ENCODE peak calls at places on chromosome 11, in nine cellular contexts. One of them, this sample, is unnamed. For H3K4me1, the result is how much of the 10 kb centered on the place peaks cover.

GRCh38 chr11:21411597-21411996 is 742.2 kb downstream of the NELL1 start:
- DNase-seq in A549: no peak
- DNase-seq in CD8-positive, alpha-beta memory T cell: no peak
- DNase-seq in psoas muscle: no peak
- DNase-seq in fibroblast of lung: no peak
- DNase-seq in uterus: no peak
- DNase-seq in ovary: no peak
- DNase-seq in Peyer's patch: no peak
- DNase-seq in cardiac muscle cell: no peak
- DNase-seq in this sample: no peak

GRCh38 chr11:96102664-96103068 is 178.8 kb upstream of the MTMR2 start:
- DNase-seq in cardiac muscle cell: peak
- DNase-seq in CD8-positive, alpha-beta memory T cell: no peak
- DNase-seq in A549: no peak
- DNase-seq in fibroblast of lung: peak
- DNase-seq in uterus: no peak
- DNase-seq in Peyer's patch: no peak
- DNase-seq in psoas muscle: no peak
- DNase-seq in ovary: no peak
- DNase-seq in this sample: no peak

GRCh38 chr11:73190557-73190885 is 27.6 kb upstream of the P2RY2 start:
- DNase-seq in Peyer's patch: peak
- DNase-seq in ovary: no peak
- DNase-seq in CD8-positive, alpha-beta memory T cell: no peak
- DNase-seq in cardiac muscle cell: no peak
- DNase-seq in uterus: no peak
- DNase-seq in psoas muscle: no peak
- DNase-seq in fibroblast of lung: no peak
- DNase-seq in A549: no peak
- DNase-seq in this sample: no peak

GRCh38 chr11:70505331-70505731 is 107.0 kb downstream of the CTTN start:
- DNase-seq in psoas muscle: no peak
- DNase-seq in cardiac muscle cell: no peak
- DNase-seq in uterus: no peak
- DNase-seq in CD8-positive, alpha-beta memory T cell: no peak
- DNase-seq in A549: no peak
- DNase-seq in ovary: peak
- DNase-seq in Peyer's patch: no peak
- DNase-seq in fibroblast of lung: no peak
- DNase-seq in this sample: peak

GRCh38 chr11:22359295-22359694 is 21.1 kb downstream of the SLC17A6 start:
- DNase-seq in fibroblast of lung: no peak
- DNase-seq in cardiac muscle cell: no peak
- DNase-seq in uterus: no peak
- DNase-seq in ovary: no peak
- DNase-seq in psoas muscle: no peak
- DNase-seq in Peyer's patch: no peak
- DNase-seq in CD8-positive, alpha-beta memory T cell: no peak
- DNase-seq in A549: no peak
- DNase-seq in this sample: no peak

GRCh38 chr11:132874638-132875037 is 657.7 kb downstream of the OPCML start:
- DNase-seq in psoas muscle: no peak
- DNase-seq in Peyer's patch: no peak
- DNase-seq in CD8-positive, alpha-beta memory T cell: no peak
- DNase-seq in cardiac muscle cell: peak
- DNase-seq in fibroblast of lung: peak
- DNase-seq in ovary: no peak
- DNase-seq in uterus: no peak
- DNase-seq in A549: no peak
- DNase-seq in this sample: no peak

GRCh38 chr11:64444838-64445441 is 86.0 kb downstream of the RPS6KA4 start:
- DNase-seq in psoas muscle: no peak
- DNase-seq in fibroblast of lung: peak
- DNase-seq in A549: peak
- DNase-seq in CD8-positive, alpha-beta memory T cell: no peak
- DNase-seq in Peyer's patch: no peak
- DNase-seq in cardiac muscle cell: peak
- DNase-seq in uterus: no peak
- DNase-seq in ovary: no peak
- DNase-seq in this sample: no peak

GRCh38 chr11:41659990-41660389 is 200.5 kb upstream of the LRRC4C start:
- DNase-seq in Peyer's patch: no peak
- DNase-seq in fibroblast of lung: peak
- DNase-seq in uterus: no peak
- DNase-seq in ovary: no peak
- DNase-seq in psoas muscle: no peak
- DNase-seq in A549: no peak
- DNase-seq in CD8-positive, alpha-beta memory T cell: no peak
- DNase-seq in cardiac muscle cell: no peak
- DNase-seq in this sample: no peak

GRCh38 chr11:45182902-45183301 is 36.5 kb downstream of the PRDM11 start:
- DNase-seq in CD8-positive, alpha-beta memory T cell: no peak
- DNase-seq in cardiac muscle cell: peak
- DNase-seq in ovary: no peak
- DNase-seq in A549: peak
- DNase-seq in psoas muscle: no peak
- DNase-seq in Peyer's patch: peak
- DNase-seq in uterus: peak
- DNase-seq in fibroblast of lung: no peak
- DNase-seq in this sample: no peak

GRCh38 chr11:57471496-57471895 is 11.2 kb downstream of the RTN4RL2 start:
- DNase-seq in psoas muscle: no peak
- DNase-seq in CD8-positive, alpha-beta memory T cell: no peak
- DNase-seq in uterus: no peak
- DNase-seq in A549: no peak
- DNase-seq in fibroblast of lung: no peak
- DNase-seq in ovary: no peak
- DNase-seq in cardiac muscle cell: no peak
- DNase-seq in Peyer's patch: no peak
- DNase-seq in this sample: no peak

GRCh38 chr11:125923012-125923579 is 18.8 kb downstream of the DDX25 start:
- DNase-seq in uterus: peak
- DNase-seq in Peyer's patch: peak
- DNase-seq in A549: peak
- DNase-seq in CD8-positive, alpha-beta memory T cell: peak
- DNase-seq in fibroblast of lung: peak
- DNase-seq in cardiac muscle cell: peak
- DNase-seq in psoas muscle: peak
- DNase-seq in ovary: peak
- DNase-seq in this sample: peak

GRCh38 chr11:97990162-97990920 is 1030.4 kb upstream of the CNTN5 start:
- DNase-seq in uterus: no peak
- DNase-seq in A549: no peak
- DNase-seq in fibroblast of lung: peak
- DNase-seq in Peyer's patch: no peak
- DNase-seq in psoas muscle: no peak
- DNase-seq in CD8-positive, alpha-beta memory T cell: no peak
- DNase-seq in ovary: no peak
- DNase-seq in cardiac muscle cell: peak
- DNase-seq in this sample: no peak

GRCh38 chr11:22920939-22921565 is 60.8 kb upstream of the CCDC179 start:
- DNase-seq in A549: peak
- DNase-seq in CD8-positive, alpha-beta memory T cell: no peak
- DNase-seq in fibroblast of lung: peak
- DNase-seq in Peyer's patch: no peak
- DNase-seq in psoas muscle: no peak
- DNase-seq in ovary: no peak
- DNase-seq in uterus: no peak
- DNase-seq in cardiac muscle cell: peak
- DNase-seq in this sample: no peak

GRCh38 chr11:75722669-75723042 is 5.0 kb downstream of the MOGAT2 start:
- DNase-seq in A549: no peak
- DNase-seq in uterus: no peak
- DNase-seq in ovary: no peak
- DNase-seq in psoas muscle: no peak
- DNase-seq in Peyer's patch: no peak
- DNase-seq in fibroblast of lung: no peak
- DNase-seq in CD8-positive, alpha-beta memory T cell: no peak
- DNase-seq in cardiac muscle cell: no peak
- DNase-seq in this sample: no peak

GRCh38 chr11:48034926-48035876 is 54.8 kb downstream of the PTPRJ start:
- DNase-seq in Peyer's patch: no peak
- DNase-seq in A549: no peak
- DNase-seq in fibroblast of lung: peak
- DNase-seq in cardiac muscle cell: peak
- DNase-seq in CD8-positive, alpha-beta memory T cell: no peak
- DNase-seq in psoas muscle: peak
- DNase-seq in uterus: peak
- DNase-seq in ovary: no peak
- DNase-seq in this sample: peak

GRCh38 chr11:26477406-26477805 is 94.7 kb downstream of the MUC15 start:
- DNase-seq in cardiac muscle cell: no peak
- DNase-seq in ovary: no peak
- DNase-seq in fibroblast of lung: no peak
- DNase-seq in A549: no peak
- DNase-seq in psoas muscle: no peak
- DNase-seq in CD8-positive, alpha-beta memory T cell: no peak
- DNase-seq in Peyer's patch: no peak
- DNase-seq in uterus: no peak
- DNase-seq in this sample: no peak

GRCh38 chr11:66665369-66665768 is 12.3 kb downstream of the RBM4B start:
- DNase-seq in uterus: no peak
- DNase-seq in ovary: no peak
- DNase-seq in CD8-positive, alpha-beta memory T cell: no peak
- DNase-seq in A549: no peak
- DNase-seq in cardiac muscle cell: no peak
- DNase-seq in Peyer's patch: no peak
- DNase-seq in fibroblast of lung: no peak
- DNase-seq in psoas muscle: no peak
- DNase-seq in this sample: no peak

GRCh38 chr11:31050061-31050790 is 319.3 kb downstream of the DCDC1 start:
- DNase-seq in A549: no peak
- DNase-seq in uterus: no peak
- DNase-seq in psoas muscle: no peak
- DNase-seq in Peyer's patch: no peak
- DNase-seq in ovary: no peak
- DNase-seq in cardiac muscle cell: no peak
- DNase-seq in fibroblast of lung: no peak
- DNase-seq in CD8-positive, alpha-beta memory T cell: no peak
- DNase-seq in this sample: no peak

GRCh38 chr11:34333787-34334186 is 24.0 kb downstream of the ABTB2 start:
- DNase-seq in fibroblast of lung: no peak
- DNase-seq in CD8-positive, alpha-beta memory T cell: no peak
- DNase-seq in cardiac muscle cell: no peak
- DNase-seq in uterus: no peak
- DNase-seq in ovary: no peak
- DNase-seq in Peyer's patch: no peak
- DNase-seq in A549: no peak
- DNase-seq in psoas muscle: no peak
- DNase-seq in this sample: no peak
- H3K4me3 ChIP-seq in fibroblast of lung: no peak
- H3K4me3 ChIP-seq in CD8-positive, alpha-beta memory T cell: no peak
- H3K4me3 ChIP-seq in cardiac muscle cell: no peak
- H3K4me3 ChIP-seq in uterus: no peak
- H3K4me3 ChIP-seq in ovary: no peak
- H3K4me3 ChIP-seq in Peyer's patch: no peak
- H3K4me3 ChIP-seq in A549: no peak
- H3K4me3 ChIP-seq in psoas muscle: no peak
- H3K4me3 ChIP-seq in this sample: no peak

DNA sequence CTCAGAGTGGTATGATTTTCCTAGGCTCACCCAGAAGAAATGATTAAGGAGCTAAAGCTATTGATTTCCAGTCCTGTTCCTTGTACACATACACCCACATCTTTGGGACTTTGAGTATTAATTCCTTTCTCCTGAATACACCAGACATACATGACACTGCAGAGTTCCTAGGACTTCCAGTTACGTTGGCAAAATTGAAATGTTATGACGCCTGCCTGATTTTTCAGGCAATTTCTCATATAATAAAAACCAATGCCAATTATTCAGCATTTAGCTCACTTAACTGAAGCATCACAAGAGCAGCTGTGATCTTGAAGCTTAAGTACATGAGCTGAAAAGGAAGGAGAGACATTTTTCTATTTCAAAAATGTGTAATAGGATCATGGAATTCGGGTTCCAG is 4.5 kb downstream of the CLMP start:
- DNase-seq in fibroblast of lung: no peak
- DNase-seq in uterus: no peak
- DNase-seq in Peyer's patch: no peak
- DNase-seq in cardiac muscle cell: no peak
- DNase-seq in psoas muscle: no peak
- DNase-seq in ovary: no peak
- DNase-seq in A549: no peak
- DNase-seq in CD8-positive, alpha-beta memory T cell: no peak
- DNase-seq in this sample: no peak
- H3K4me1 ChIP-seq in fibroblast of lung: under half
- H3K4me1 ChIP-seq in uterus: under half
- H3K4me1 ChIP-seq in Peyer's patch: under half
- H3K4me1 ChIP-seq in cardiac muscle cell: under half
- H3K4me1 ChIP-seq in psoas muscle: under half
- H3K4me1 ChIP-seq in ovary: under half
- H3K4me1 ChIP-seq in A549: half or more
- H3K4me1 ChIP-seq in CD8-positive, alpha-beta memory T cell: under half
- H3K4me1 ChIP-seq in this sample: under half

GRCh38 chr11:46339816-46340215 is 7.4 kb upstream of the DGKZ start:
- DNase-seq in cardiac muscle cell: peak
- DNase-seq in fibroblast of lung: no peak
- DNase-seq in uterus: no peak
- DNase-seq in CD8-positive, alpha-beta memory T cell: no peak
- DNase-seq in psoas muscle: no peak
- DNase-seq in ovary: no peak
- DNase-seq in A549: no peak
- DNase-seq in Peyer's patch: no peak
- DNase-seq in this sample: no peak
- H3K4me3 ChIP-seq in cardiac muscle cell: no peak
- H3K4me3 ChIP-seq in fibroblast of lung: no peak
- H3K4me3 ChIP-seq in uterus: no peak
- H3K4me3 ChIP-seq in CD8-positive, alpha-beta memory T cell: no peak
- H3K4me3 ChIP-seq in psoas muscle: no peak
- H3K4me3 ChIP-seq in ovary: no peak
- H3K4me3 ChIP-seq in A549: no peak
- H3K4me3 ChIP-seq in Peyer's patch: no peak
- H3K4me3 ChIP-seq in this sample: peak

GRCh38 chr11:34328632-34328910 is 29.2 kb downstream of the ABTB2 start:
- DNase-seq in ovary: no peak
- DNase-seq in psoas muscle: no peak
- DNase-seq in uterus: no peak
- DNase-seq in A549: no peak
- DNase-seq in cardiac muscle cell: no peak
- DNase-seq in fibroblast of lung: no peak
- DNase-seq in CD8-positive, alpha-beta memory T cell: no peak
- DNase-seq in Peyer's patch: no peak
- DNase-seq in this sample: no peak

GRCh38 chr11:34329876-34330275 is 27.9 kb downstream of the ABTB2 start:
- DNase-seq in psoas muscle: no peak
- DNase-seq in uterus: no peak
- DNase-seq in A549: no peak
- DNase-seq in Peyer's patch: no peak
- DNase-seq in ovary: no peak
- DNase-seq in fibroblast of lung: no peak
- DNase-seq in CD8-positive, alpha-beta memory T cell: no peak
- DNase-seq in cardiac muscle cell: no peak
- DNase-seq in this sample: no peak

GRCh38 chr11:34331329-34331728 is 26.5 kb downstream of the ABTB2 start:
- DNase-seq in cardiac muscle cell: peak
- DNase-seq in fibroblast of lung: peak
- DNase-seq in ovary: no peak
- DNase-seq in Peyer's patch: no peak
- DNase-seq in uterus: no peak
- DNase-seq in psoas muscle: no peak
- DNase-seq in A549: peak
- DNase-seq in CD8-positive, alpha-beta memory T cell: no peak
- DNase-seq in this sample: no peak

GRCh38 chr11:34330653-34331052 is 27.2 kb downstream of the ABTB2 start:
- DNase-seq in CD8-positive, alpha-beta memory T cell: no peak
- DNase-seq in A549: no peak
- DNase-seq in ovary: no peak
- DNase-seq in cardiac muscle cell: no peak
- DNase-seq in psoas muscle: no peak
- DNase-seq in fibroblast of lung: no peak
- DNase-seq in Peyer's patch: no peak
- DNase-seq in uterus: no peak
- DNase-seq in this sample: no peak

GRCh38 chr11:34327804-34328631 is 29.8 kb downstream of the ABTB2 start:
- DNase-seq in A549: no peak
- DNase-seq in cardiac muscle cell: peak
- DNase-seq in Peyer's patch: no peak
- DNase-seq in fibroblast of lung: no peak
- DNase-seq in uterus: peak
- DNase-seq in ovary: peak
- DNase-seq in psoas muscle: peak
- DNase-seq in CD8-positive, alpha-beta memory T cell: no peak
- DNase-seq in this sample: peak
- H3K4me1 ChIP-seq in A549: half or more
- H3K4me1 ChIP-seq in cardiac muscle cell: under half
- H3K4me1 ChIP-seq in Peyer's patch: under half
- H3K4me1 ChIP-seq in fibroblast of lung: under half
- H3K4me1 ChIP-seq in uterus: under half
- H3K4me1 ChIP-seq in ovary: under half
- H3K4me1 ChIP-seq in psoas muscle: half or more
- H3K4me1 ChIP-seq in CD8-positive, alpha-beta memory T cell: under half
- H3K4me1 ChIP-seq in this sample: half or more